ENCODE peak calls at places on chromosomes 1 and 21, in four cellular contexts. H is WTC11, O is Calu3, Q is foreskin fibroblast. B is an unnamed sample.

GRCh38 chr1:60989745-60990718 is 92.3 kb upstream of the NFIA start:
- DNase-seq in H (no peak), O (no peak), Q (peak; percentile 92), B (peak; percentile 61)

GRCh38 chr1:233326995-233327937 is at the start of gene MAP3K21:
- DNase-seq in H (peak; percentile 98), O (peak; percentile 100), Q (no peak), B (peak; percentile 81)

GRCh38 chr1:20166047-20166446 is 19.8 kb upstream of the UBXN10 start:
- DNase-seq in H (no peak), O (no peak), Q (no peak), B (no peak)

GRCh38 chr21:31726407-31726806 is 5.5 kb downstream of the SCAF4 start:
- DNase-seq in H (no peak), O (no peak), Q (no peak), B (no peak)

GRCh38 chr1:33712176-33712575 is 151.7 kb upstream of the HMGB4 start:
- DNase-seq in H (no peak), O (no peak), Q (no peak), B (no peak)

GRCh38 chr21:45571641-45572040 is 29.4 kb upstream of the SLC19A1 start:
- DNase-seq in H (no peak), O (no peak), Q (no peak), B (no peak)

GRCh38 chr1:156615946-156616345 is 3.3 kb upstream of the HAPLN2 start:
- DNase-seq in H (no peak), O (no peak), Q (no peak), B (no peak)

GRCh38 chr21:27580276-27580675 is 613.4 kb upstream of the ADAMTS5 start:
- DNase-seq in H (no peak), O (no peak), Q (peak; percentile 48), B (peak; percentile 81)

GRCh38 chr1:160096491-160097116 is 1.8 kb downstream of the IGSF8 start:
- DNase-seq in H (no peak), O (no peak), Q (peak; percentile 64), B (peak; percentile 44)

GRCh38 chr21:33198346-33199135 is 31.2 kb upstream of the IFNAR2 start:
- DNase-seq in H (no peak), O (no peak), Q (peak; percentile 55), B (no peak)

GRCh38 chr1:145805057-145805456 is 18.8 kb downstream of the RNF115 start:
- DNase-seq in H (no peak), O (no peak), Q (no peak), B (no peak)

GRCh38 chr1:25805863-25806225 is 5.9 kb downstream of the SELENON start:
- DNase-seq in H (no peak), O (no peak), Q (peak; percentile 46), B (no peak)

GRCh38 chr1:154479764-154480421 is 22.1 kb upstream of the TDRD10 start:
- DNase-seq in H (peak; percentile 54), O (peak; percentile 88), Q (peak; percentile 68), B (peak; percentile 36)

GRCh38 chr1:6835139-6835538 is 49.9 kb downstream of the CAMTA1 start:
- DNase-seq in H (no peak), O (no peak), Q (no peak), B (no peak)

GRCh38 chr1:12113433-12114339 is 50.6 kb downstream of the TNFRSF8 start:
- DNase-seq in H (no peak), O (no peak), Q (no peak), B (no peak)

GRCh38 chr1:4263699-4264098 is 363.6 kb upstream of the C1orf174 start:
- DNase-seq in H (no peak), O (no peak), Q (no peak), B (no peak)

GRCh38 chr1:187261637-187262036 is 432.9 kb downstream of the PLA2G4A start:
- DNase-seq in H (no peak), O (no peak), Q (no peak), B (no peak)

GRCh38 chr21:34967509-34968289 is 81.4 kb downstream of the RUNX1 start:
- DNase-seq in H (no peak), O (peak; percentile 31), Q (peak; percentile 31), B (peak; percentile 54)

GRCh38 chr1:39474810-39475209 is 16.6 kb upstream of the BMP8A start:
- DNase-seq in H (no peak), O (no peak), Q (no peak), B (no peak)

GRCh38 chr1:1082239-1083180 is 8.4 kb upstream of the RNF223 start:
- DNase-seq in H (no peak), O (no peak), Q (no peak), B (no peak)

GRCh38 chr1:8463144-8463927 is 145.4 kb downstream of the SLC45A1 start:
- DNase-seq in H (no peak), O (peak; percentile 37), Q (peak; percentile 83), B (no peak)

GRCh38 chr1:24294228-24294672 is 24.9 kb upstream of the GRHL3 start:
- DNase-seq in H (no peak), O (no peak), Q (peak; percentile 96), B (peak; percentile 98)

GRCh38 chr1:953524-954320 is 5.3 kb downstream of the NOC2L start:
- DNase-seq in H (no peak), O (no peak), Q (no peak), B (no peak)

GRCh38 chr1:2645143-2645542 is 12.3 kb upstream of the MMEL1 start:
- DNase-seq in H (no peak), O (no peak), Q (no peak), B (no peak)

GRCh38 chr1:213987422-213987875 is 324 bp upstream of the PROX1 start:
- DNase-seq in H (no peak), O (no peak), Q (peak; percentile 39), B (no peak)

GRCh38 chr1:145845144-145845513 is 301 bp upstream of the NUDT17 start:
- DNase-seq in H (no peak), O (no peak), Q (no peak), B (no peak)

GRCh38 chr1:234721476-234722266 is 111.7 kb upstream of the IRF2BP2 start:
- DNase-seq in H (no peak), O (no peak), Q (peak; percentile 90), B (no peak)

GRCh38 chr1:202216691-202217090 is 23.1 kb downstream of the LGR6 start:
- DNase-seq in H (no peak), O (no peak), Q (no peak), B (no peak)

GRCh38 chr1:39003787-39004186 is 12.7 kb downstream of the AKIRIN1 start:
- DNase-seq in H (no peak), O (no peak), Q (no peak), B (no peak)

GRCh38 chr21:38807987-38808386 is 2.3 kb downstream of the ETS2 start:
- DNase-seq in H (no peak), O (no peak), Q (no peak), B (no peak)

GRCh38 chr1:204384636-204385354 is 25.1 kb upstream of the PLEKHA6 start:
- DNase-seq in H (no peak), O (no peak), Q (peak; percentile 51), B (no peak)

GRCh38 chr1:179105393-179105792 is 23.5 kb downstream of the TOR3A start:
- DNase-seq in H (peak; percentile 63), O (no peak), Q (no peak), B (peak; percentile 63)
- TF ChIP-seq CTCF in H (peak; percentile 34), O (peak; percentile 51), Q (peak; percentile 40), B (peak; percentile 72)

GRCh38 chr1:192358822-192359221 is 42.0 kb downstream of the RGS21 start:
- DNase-seq in H (no peak), O (no peak), Q (no peak), B (no peak)

GRCh38 chr1:192367436-192367835 is 50.6 kb downstream of the RGS21 start:
- DNase-seq in H (no peak), O (no peak), Q (no peak), B (no peak)

GRCh38 chr1:192357904-192358303 is 41.1 kb downstream of the RGS21 start:
- DNase-seq in H (no peak), O (no peak), Q (no peak), B (no peak)

GRCh38 chr1:192363177-192363576 is 46.4 kb downstream of the RGS21 start:
- DNase-seq in H (no peak), O (no peak), Q (no peak), B (no peak)
- TF ChIP-seq CTCF in H (no peak), O (no peak), Q (no peak), B (peak; percentile 26)

GRCh38 chr1:45750298-45751038 is at the start of gene IPP:
- DNase-seq in H (peak; percentile 98), O (peak; percentile 95), Q (peak; percentile 97), B (peak; percentile 86)
- TF ChIP-seq CTCF in H (no peak), O (no peak), Q (peak; percentile 12), B (peak; percentile 72)

GRCh38 chr1:17601643-17602382 is 62.3 kb downstream of the ARHGEF10L start:
- DNase-seq in H (peak; percentile 54), O (no peak), Q (no peak), B (no peak)
- TF ChIP-seq CTCF in H (no peak), O (no peak), Q (no peak), B (no peak)

GRCh38 chr1:225777583-225778411 is at the start of gene SRP9:
- DNase-seq in H (peak; percentile 100), O (peak; percentile 100), Q (peak; percentile 98), B (peak; percentile 96)
- TF ChIP-seq CTCF in H (peak; percentile 65), O (peak; percentile 83), Q (peak; percentile 93), B (peak; percentile 98)

DNA sequence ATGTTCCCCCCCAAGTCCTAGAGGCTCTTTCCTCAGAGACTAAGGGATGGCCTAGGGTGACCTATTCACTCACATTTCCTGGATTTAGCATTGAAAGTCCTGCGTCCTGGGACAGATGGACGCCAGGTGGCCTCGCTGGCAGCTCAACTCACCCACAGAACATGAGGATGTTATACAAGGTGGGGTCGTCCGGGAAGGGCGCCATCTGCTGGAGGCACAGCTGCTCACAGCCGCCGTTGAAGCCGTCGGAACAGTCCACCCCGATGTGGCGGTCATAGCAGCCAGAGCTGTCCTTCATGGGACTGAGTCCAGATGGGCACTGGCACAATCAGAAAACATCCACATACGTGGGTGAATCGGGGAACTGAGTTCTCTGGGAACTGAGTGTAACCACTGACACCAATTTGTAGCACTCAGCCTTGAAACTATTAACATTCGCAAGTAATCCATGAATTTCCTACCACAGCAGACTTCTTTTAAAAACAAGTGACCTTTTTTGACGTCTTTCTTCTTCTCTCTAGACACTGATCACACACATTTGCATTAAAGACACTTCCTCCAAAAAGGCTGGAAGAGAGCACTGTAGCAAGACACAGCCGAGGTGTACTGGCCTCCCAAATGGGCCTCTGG is 215.4 kb downstream of the ASTN1 start:
- DNase-seq in H (peak; percentile 92), O (peak; percentile 33), Q (peak; percentile 4), B (peak; percentile 2)
- TF ChIP-seq CTCF in H (peak; percentile 92), O (peak; percentile 35), Q (peak; percentile 69), B (peak; percentile 78)

GRCh38 chr1:208641881-208642280 is 397.7 kb upstream of the PLXNA2 start:
- DNase-seq in H (no peak), O (no peak), Q (no peak), B (no peak)

GRCh38 chr1:208646431-208646830 is 402.2 kb upstream of the PLXNA2 start:
- DNase-seq in H (no peak), O (no peak), Q (no peak), B (no peak)
- TF ChIP-seq CTCF in H (no peak), O (no peak), Q (no peak), B (no peak)

B was measured in foreskin keratinocyte.